ENCODE peak calls at places on chromosomes 16 and 17, in seven cellular contexts. X, H, G, L, Z, N and Y are unnamed samples.

GRCh38 chr16:22220714-22221113 is 14.6 kb downstream of the EEF2K start:
- DNase-seq in X (peak), H (peak), G (no peak), L (no peak), Z (no peak), N (no peak), Y (no peak)

GRCh38 chr17:33498069-33498468 is 205.0 kb upstream of the ASIC2 start:
- DNase-seq in X (no peak), H (no peak), G (no peak), L (no peak), Z (peak), N (no peak), Y (no peak)

GRCh38 chr17:81043725-81044427 is 8.9 kb downstream of the BAIAP2 start:
- DNase-seq in X (peak), H (no peak), G (no peak), L (no peak), Z (no peak), N (peak), Y (no peak)

GRCh38 chr16:1534021-1535020 is 855 bp downstream of the TMEM204 start:
- DNase-seq in X (no peak), H (no peak), G (no peak), L (no peak), Z (no peak), N (no peak), Y (no peak)

GRCh38 chr16:51818342-51818944 is 667.4 kb upstream of the SALL1 start:
- DNase-seq in X (peak), H (no peak), G (no peak), L (no peak), Z (no peak), N (no peak), Y (peak)

GRCh38 chr16:17470871-17471744 is at the start of gene XYLT1:
- DNase-seq in X (peak), H (peak), G (peak), L (no peak), Z (peak), N (peak), Y (no peak)

GRCh38 chr16:87463722-87464690 is 28.8 kb downstream of the ZCCHC14 start:
- DNase-seq in X (no peak), H (no peak), G (no peak), L (no peak), Z (no peak), N (no peak), Y (peak)

GRCh38 chr16:84471966-84472365 is 32.5 kb downstream of the MEAK7 start:
- DNase-seq in X (peak), H (no peak), G (no peak), L (no peak), Z (peak), N (no peak), Y (no peak)

GRCh38 chr17:20996724-20997615 is 45.8 kb downstream of the USP22 start:
- DNase-seq in X (no peak), H (no peak), G (no peak), L (no peak), Z (no peak), N (no peak), Y (no peak)

GRCh38 chr16:48081656-48082055 is 74.1 kb downstream of the ABCC12 start:
- DNase-seq in X (no peak), H (no peak), G (no peak), L (no peak), Z (no peak), N (no peak), Y (no peak)

GRCh38 chr17:50393700-50394099 is 3.6 kb downstream of the LRRC59 start:
- DNase-seq in X (no peak), H (no peak), G (no peak), L (no peak), Z (no peak), N (no peak), Y (no peak)

GRCh38 chr17:36937001-36937960 is at the start of gene LHX1:
- DNase-seq in X (no peak), H (no peak), G (no peak), L (no peak), Z (peak), N (no peak), Y (no peak)

GRCh38 chr17:53135969-53136368 is 686.8 kb upstream of the KIF2B start:
- DNase-seq in X (no peak), H (no peak), G (no peak), L (no peak), Z (no peak), N (no peak), Y (no peak)

GRCh38 chr17:74361613-74362391 is at the start of gene BTBD17:
- DNase-seq in X (peak), H (peak), G (peak), L (no peak), Z (no peak), N (peak), Y (peak)

GRCh38 chr17:8488931-8489330 is 53.2 kb downstream of the NDEL1 start:
- DNase-seq in X (no peak), H (peak), G (no peak), L (no peak), Z (peak), N (peak), Y (peak)

GRCh38 chr17:29687601-29688000 is 64.9 kb upstream of the CORO6 start:
- DNase-seq in X (no peak), H (no peak), G (no peak), L (no peak), Z (no peak), N (no peak), Y (no peak)

GRCh38 chr17:76000016-76000754 is 470 bp upstream of the CDK3 start:
- DNase-seq in X (peak), H (no peak), G (peak), L (no peak), Z (no peak), N (no peak), Y (peak)

GRCh38 chr17:39740357-39741111 is 2.8 kb downstream of the GRB7 start:
- DNase-seq in X (no peak), H (no peak), G (no peak), L (no peak), Z (no peak), N (peak), Y (no peak)

GRCh38 chr17:81365148-81365600 is 30.1 kb upstream of the BAHCC1 start:
- DNase-seq in X (peak), H (peak), G (no peak), L (no peak), Z (peak), N (peak), Y (no peak)

GRCh38 chr17:77233635-77234334 is 93.0 kb downstream of the SEC14L1 start:
- DNase-seq in X (peak), H (peak), G (no peak), L (no peak), Z (no peak), N (peak), Y (peak)

GRCh38 chr17:57938061-57938502 is 17.1 kb downstream of the CUEDC1 start:
- DNase-seq in X (no peak), H (no peak), G (no peak), L (no peak), Z (no peak), N (no peak), Y (no peak)

GRCh38 chr17:68352041-68352440 is 60.7 kb downstream of the ARSG start:
- DNase-seq in X (no peak), H (no peak), G (no peak), L (no peak), Z (no peak), N (no peak), Y (no peak)

GRCh38 chr16:89953671-89954406 is 5.3 kb downstream of the DEF8 start:
- DNase-seq in X (no peak), H (no peak), G (peak), L (no peak), Z (no peak), N (no peak), Y (no peak)

GRCh38 chr17:82012482-82013295 is 10.0 kb downstream of the CENPX start:
- DNase-seq in X (no peak), H (no peak), G (no peak), L (no peak), Z (no peak), N (no peak), Y (no peak)

GRCh38 chr17:1413281-1413791 is 13.3 kb upstream of the YWHAE start:
- DNase-seq in X (peak), H (peak), G (no peak), L (no peak), Z (no peak), N (peak), Y (peak)

GRCh38 chr17:66260688-66261087 is 31.5 kb upstream of the APOH start:
- DNase-seq in X (no peak), H (no peak), G (no peak), L (no peak), Z (no peak), N (no peak), Y (no peak)

GRCh38 chr17:61627658-61628057 is 36.6 kb upstream of the NACA2 start:
- DNase-seq in X (no peak), H (no peak), G (no peak), L (no peak), Z (no peak), N (no peak), Y (no peak)
- TF ChIP-seq POLR2A in X (no peak), H (no peak), G (no peak), L (no peak), Z (no peak), N (no peak), Y (no peak)

DNA sequence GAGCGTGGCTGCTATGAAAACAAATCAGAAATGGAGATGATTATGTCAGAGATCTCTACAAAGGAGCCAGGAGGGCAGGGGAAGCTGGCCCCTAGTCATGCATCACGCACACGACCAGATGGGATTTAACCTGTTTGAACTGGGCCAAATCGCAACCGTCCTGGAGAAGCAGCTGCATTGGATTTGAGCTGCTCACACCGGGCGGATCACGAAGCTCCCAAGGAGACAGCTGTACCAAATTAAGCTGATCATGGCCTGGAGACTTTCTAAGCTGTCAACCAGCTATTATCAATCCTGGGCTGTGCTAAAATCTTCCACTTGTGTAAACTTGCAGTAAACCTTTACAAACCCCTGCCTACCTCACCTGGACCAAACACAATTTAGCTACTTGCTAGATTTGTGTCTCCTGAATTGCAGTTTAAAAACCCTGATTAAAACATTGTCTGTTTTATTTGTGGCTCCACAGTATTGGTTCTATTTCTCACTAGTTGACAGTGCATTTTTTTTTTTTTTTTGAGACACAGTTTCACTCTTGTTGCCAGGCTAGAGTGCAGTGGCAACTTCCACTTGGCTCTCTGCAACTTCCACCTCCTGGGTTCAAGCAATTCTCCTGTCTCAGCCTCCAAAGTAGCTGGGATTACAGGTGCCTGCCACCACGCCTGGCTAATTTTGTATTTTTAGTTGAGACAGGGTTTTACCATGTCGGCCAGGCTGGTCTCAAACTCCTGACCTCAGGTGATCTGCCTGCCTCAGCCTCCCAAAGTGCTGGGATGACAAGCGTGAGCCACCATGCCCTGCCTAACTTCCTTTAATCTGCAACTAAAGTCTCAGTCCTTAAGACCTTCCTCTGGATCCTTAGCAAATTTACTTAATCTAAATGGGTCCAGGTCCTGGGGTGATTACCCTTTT is 98.3 kb upstream of the GRIN2A start:
- DNase-seq in X (no peak), H (no peak), G (no peak), L (no peak), Z (peak), N (no peak), Y (no peak)
- TF ChIP-seq POLR2A in X (no peak), H (no peak), G (no peak), L (no peak), Z (no peak), N (no peak), Y (no peak)

GRCh38 chr17:2710804-2711607 is 558 bp downstream of the CLUH start:
- DNase-seq in X (no peak), H (peak), G (no peak), L (no peak), Z (peak), N (no peak), Y (peak)
- TF ChIP-seq POLR2A in X (no peak), H (no peak), G (peak), L (no peak), Z (no peak), N (no peak), Y (no peak)

GRCh38 chr16:57300387-57301125 is 16.1 kb upstream of the PLLP start:
- DNase-seq in X (peak), H (peak), G (peak), L (peak), Z (peak), N (peak), Y (peak)
- TF ChIP-seq POLR2A in X (no peak), H (no peak), G (peak), L (no peak), Z (no peak), N (peak), Y (no peak)

DNA sequence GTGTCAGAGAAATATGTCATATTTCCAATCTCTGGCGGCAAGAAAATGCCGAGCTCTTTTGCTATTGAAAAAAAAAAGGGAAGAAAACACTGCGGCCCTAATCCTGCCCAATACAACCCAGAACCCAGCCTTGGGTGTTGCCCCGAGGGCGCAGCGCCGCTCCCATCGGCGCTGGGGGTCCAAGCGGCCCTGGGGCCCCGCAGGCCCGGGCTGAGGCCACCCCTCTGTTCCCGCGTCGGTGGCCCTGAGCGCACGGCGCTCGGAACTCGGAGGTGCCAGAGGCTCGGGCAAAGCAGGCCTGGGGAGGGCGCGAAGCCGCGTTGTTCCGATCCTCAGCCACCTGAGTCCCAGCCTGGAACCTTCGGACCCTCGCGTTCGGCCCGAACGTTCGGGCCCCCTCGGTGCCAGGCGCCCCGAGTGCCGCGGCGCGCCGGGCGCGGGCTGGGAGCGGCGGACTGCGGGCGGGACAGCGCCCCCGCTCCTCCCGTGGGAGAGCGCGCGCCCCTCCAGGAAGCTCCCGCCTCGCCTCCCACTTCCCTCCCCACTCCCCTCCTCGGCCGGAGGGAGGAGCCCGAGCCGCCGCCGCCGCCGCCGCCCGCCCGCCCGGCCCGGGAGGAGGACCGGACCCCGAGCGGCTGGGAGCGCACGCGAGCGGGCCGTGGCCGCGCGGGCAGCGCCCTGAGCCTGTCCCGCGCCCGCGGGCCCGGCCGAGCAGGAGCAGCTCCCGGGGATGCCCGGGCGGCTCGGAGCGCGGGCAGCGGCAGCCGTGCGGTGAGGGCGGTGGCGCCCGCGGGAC is at the start of gene CPNE2:
- DNase-seq in X (peak), H (peak), G (peak), L (no peak), Z (peak), N (peak), Y (no peak)
- TF ChIP-seq POLR2A in X (no peak), H (peak), G (no peak), L (peak), Z (no peak), N (peak), Y (no peak)

GRCh38 chr16:56246051-56246817 is 54.9 kb downstream of the GNAO1 start:
- DNase-seq in X (no peak), H (no peak), G (no peak), L (no peak), Z (no peak), N (no peak), Y (no peak)
- TF ChIP-seq POLR2A in X (no peak), H (no peak), G (no peak), L (no peak), Z (no peak), N (no peak), Y (no peak)

GRCh38 chr17:78265121-78265520 is 33.7 kb downstream of the TMEM235 start:
- DNase-seq in X (no peak), H (no peak), G (no peak), L (no peak), Z (no peak), N (no peak), Y (no peak)
- TF ChIP-seq POLR2A in X (no peak), H (no peak), G (no peak), L (no peak), Z (no peak), N (no peak), Y (no peak)

DNA sequence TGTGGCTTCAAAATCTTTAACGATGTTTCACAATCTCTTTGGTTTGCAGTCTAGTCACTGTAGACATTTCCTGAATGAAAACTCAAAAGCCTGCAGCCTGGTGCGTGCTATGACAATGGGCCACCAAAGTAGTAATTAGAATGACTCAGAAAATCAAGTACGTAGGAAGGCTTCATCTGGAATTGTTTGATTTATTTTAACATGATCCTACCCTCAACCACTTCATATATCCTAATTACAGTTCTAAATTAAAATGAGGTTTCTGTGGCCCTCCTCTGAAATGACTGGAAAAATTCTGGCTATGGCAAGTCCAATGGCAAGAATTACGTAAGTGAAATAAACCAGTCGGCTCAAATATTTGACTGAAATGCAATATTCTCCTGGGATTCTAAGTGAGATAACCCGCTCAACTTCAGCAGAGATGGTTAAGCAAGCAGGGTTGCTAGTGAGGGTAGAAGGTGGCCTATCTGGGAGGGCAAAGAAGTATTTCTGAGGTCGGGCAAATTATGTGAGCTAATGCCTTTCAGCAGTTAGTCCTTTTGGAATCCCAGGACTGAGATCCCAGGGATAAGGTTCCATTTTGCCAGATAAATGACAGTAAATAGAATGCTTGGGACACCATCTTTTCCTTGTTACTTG is 145.6 kb upstream of the MYOCD start:
- DNase-seq in X (no peak), H (no peak), G (no peak), L (no peak), Z (no peak), N (no peak), Y (no peak)
- TF ChIP-seq POLR2A in X (no peak), H (no peak), G (no peak), L (no peak), Z (no peak), N (no peak), Y (no peak)

DNA sequence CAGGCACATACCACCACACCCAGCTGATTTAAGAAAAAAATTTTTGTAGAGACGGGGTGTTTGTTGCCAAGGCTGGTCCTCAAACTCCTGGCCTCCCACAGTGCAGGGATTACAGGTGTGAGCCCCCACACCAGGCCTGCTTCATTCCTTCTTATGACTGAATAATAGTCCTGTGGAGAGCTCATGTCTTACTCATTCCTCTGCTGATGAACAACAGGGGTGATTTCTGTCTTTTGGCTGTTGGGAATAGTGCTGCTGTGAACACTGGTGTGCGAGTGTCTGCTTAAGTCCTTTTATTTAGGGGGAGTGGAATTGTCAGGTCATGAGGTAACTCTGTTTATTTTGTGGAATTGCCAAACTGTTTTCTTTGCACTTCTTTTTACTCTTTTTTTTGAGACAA is 2.7 kb upstream of the CTRB1 start:
- DNase-seq in X (no peak), H (no peak), G (no peak), L (no peak), Z (no peak), N (no peak), Y (no peak)
- TF ChIP-seq POLR2A in X (no peak), H (no peak), G (no peak), L (no peak), Z (no peak), N (no peak), Y (no peak)